ENCODE peak calls at places on chromosomes 13 and 19, in five cellular contexts. One of them, this sample, is unnamed.

GRCh38 chr13:66714795-66715194 is 515.3 kb downstream of the PCDH9 start:
- DNase-seq in body of pancreas: no peak
- DNase-seq in prostate gland: no peak
- DNase-seq in HCT116: no peak
- DNase-seq in IMR-90: no peak
- DNase-seq in this sample: no peak

GRCh38 chr19:20662421-20663105 is 1.2 kb upstream of the ZNF626 start:
- DNase-seq in body of pancreas: no peak
- DNase-seq in prostate gland: no peak
- DNase-seq in HCT116: no peak
- DNase-seq in IMR-90: no peak
- DNase-seq in this sample: no peak

GRCh38 chr13:99656092-99656745 is 154.9 kb downstream of the TM9SF2 start:
- DNase-seq in body of pancreas: peak
- DNase-seq in prostate gland: peak
- DNase-seq in HCT116: peak
- DNase-seq in IMR-90: peak
- DNase-seq in this sample: peak

GRCh38 chr19:11088508-11089253 is 582 bp upstream of the LDLR start:
- DNase-seq in body of pancreas: no peak
- DNase-seq in prostate gland: no peak
- DNase-seq in HCT116: no peak
- DNase-seq in IMR-90: no peak
- DNase-seq in this sample: no peak

GRCh38 chr13:94778986-94779385 is 66.6 kb upstream of the SOX21 start:
- DNase-seq in body of pancreas: no peak
- DNase-seq in prostate gland: no peak
- DNase-seq in HCT116: no peak
- DNase-seq in IMR-90: no peak
- DNase-seq in this sample: no peak

GRCh38 chr19:6709549-6709948 is 10.9 kb downstream of the C3 start:
- DNase-seq in body of pancreas: no peak
- DNase-seq in prostate gland: no peak
- DNase-seq in HCT116: no peak
- DNase-seq in IMR-90: no peak
- DNase-seq in this sample: no peak

GRCh38 chr19:46486358-46486757 is 9.3 kb downstream of the PNMA8B start:
- DNase-seq in body of pancreas: no peak
- DNase-seq in prostate gland: no peak
- DNase-seq in HCT116: no peak
- DNase-seq in IMR-90: no peak
- DNase-seq in this sample: no peak

GRCh38 chr19:19276851-19277250 is 3.8 kb upstream of the TM6SF2 start:
- DNase-seq in body of pancreas: no peak
- DNase-seq in prostate gland: no peak
- DNase-seq in HCT116: no peak
- DNase-seq in IMR-90: no peak
- DNase-seq in this sample: no peak

GRCh38 chr13:38657191-38657590 is 29.7 kb upstream of the FREM2 start:
- DNase-seq in body of pancreas: no peak
- DNase-seq in prostate gland: no peak
- DNase-seq in HCT116: no peak
- DNase-seq in IMR-90: peak
- DNase-seq in this sample: no peak

GRCh38 chr13:85500716-85501256 is 298.4 kb downstream of the SLITRK6 start:
- DNase-seq in body of pancreas: no peak
- DNase-seq in prostate gland: no peak
- DNase-seq in HCT116: no peak
- DNase-seq in IMR-90: no peak
- DNase-seq in this sample: no peak

GRCh38 chr13:51584731-51585191 is 499 bp downstream of the WDFY2 start:
- DNase-seq in body of pancreas: peak
- DNase-seq in prostate gland: peak
- DNase-seq in HCT116: peak
- DNase-seq in IMR-90: peak
- DNase-seq in this sample: peak

GRCh38 chr19:18340237-18340989 is at the start of gene PGPEP1:
- DNase-seq in body of pancreas: peak
- DNase-seq in prostate gland: peak
- DNase-seq in HCT116: no peak
- DNase-seq in IMR-90: peak
- DNase-seq in this sample: peak

GRCh38 chr19:11624064-11624463 is 26.8 kb downstream of the ZNF627 start:
- DNase-seq in body of pancreas: peak
- DNase-seq in prostate gland: no peak
- DNase-seq in HCT116: no peak
- DNase-seq in IMR-90: peak
- DNase-seq in this sample: no peak

GRCh38 chr19:51548213-51548651 is 16.8 kb upstream of the SIGLEC6 start:
- DNase-seq in body of pancreas: no peak
- DNase-seq in prostate gland: no peak
- DNase-seq in HCT116: no peak
- DNase-seq in IMR-90: no peak
- DNase-seq in this sample: peak

GRCh38 chr13:113947321-113948033 is 26.4 kb downstream of the C13orf46 start:
- DNase-seq in body of pancreas: peak
- DNase-seq in prostate gland: peak
- DNase-seq in HCT116: peak
- DNase-seq in IMR-90: peak
- DNase-seq in this sample: peak

GRCh38 chr13:98173431-98173921 is 3.6 kb downstream of the RNF113B start:
- DNase-seq in body of pancreas: peak
- DNase-seq in prostate gland: peak
- DNase-seq in HCT116: peak
- DNase-seq in IMR-90: peak
- DNase-seq in this sample: no peak

GRCh38 chr13:40402931-40403412 is 263.5 kb downstream of the FOXO1 start:
- DNase-seq in body of pancreas: no peak
- DNase-seq in prostate gland: no peak
- DNase-seq in HCT116: no peak
- DNase-seq in IMR-90: peak
- DNase-seq in this sample: no peak

GRCh38 chr19:34972163-34972705 is 8.2 kb upstream of the ZNF792 start:
- DNase-seq in body of pancreas: no peak
- DNase-seq in prostate gland: no peak
- DNase-seq in HCT116: no peak
- DNase-seq in IMR-90: no peak
- DNase-seq in this sample: no peak

GRCh38 chr13:60448907-60449510 is 52.0 kb downstream of the TDRD3 start:
- DNase-seq in body of pancreas: peak
- DNase-seq in prostate gland: no peak
- DNase-seq in HCT116: peak
- DNase-seq in IMR-90: peak
- DNase-seq in this sample: peak

GRCh38 chr13:45162194-45162593 is 38.7 kb downstream of the KCTD4 start:
- DNase-seq in body of pancreas: no peak
- DNase-seq in prostate gland: no peak
- DNase-seq in HCT116: no peak
- DNase-seq in IMR-90: peak
- DNase-seq in this sample: no peak

GRCh38 chr13:105642511-105642958 is 892.9 kb downstream of the EFNB2 start:
- DNase-seq in body of pancreas: no peak
- DNase-seq in prostate gland: no peak
- DNase-seq in HCT116: no peak
- DNase-seq in IMR-90: peak
- DNase-seq in this sample: no peak

GRCh38 chr13:83121904-83122303 is 760.4 kb downstream of the SLITRK1 start:
- DNase-seq in body of pancreas: no peak
- DNase-seq in prostate gland: no peak
- DNase-seq in HCT116: no peak
- DNase-seq in IMR-90: peak
- DNase-seq in this sample: no peak

GRCh38 chr19:38710928-38711725 is 33.1 kb downstream of the CAPN12 start:
- DNase-seq in body of pancreas: no peak
- DNase-seq in prostate gland: peak
- DNase-seq in HCT116: no peak
- DNase-seq in IMR-90: no peak
- DNase-seq in this sample: no peak

GRCh38 chr19:10747271-10747670 is 29.4 kb downstream of the DNM2 start:
- DNase-seq in body of pancreas: no peak
- DNase-seq in prostate gland: no peak
- DNase-seq in HCT116: no peak
- DNase-seq in IMR-90: no peak
- DNase-seq in this sample: no peak

GRCh38 chr13:35675651-35676050 is 199.2 kb upstream of the MAB21L1 start:
- DNase-seq in body of pancreas: no peak
- DNase-seq in prostate gland: no peak
- DNase-seq in HCT116: no peak
- DNase-seq in IMR-90: no peak
- DNase-seq in this sample: no peak

GRCh38 chr13:43300817-43301216 is 277.4 kb downstream of the DNAJC15 start:
- DNase-seq in body of pancreas: no peak
- DNase-seq in prostate gland: no peak
- DNase-seq in HCT116: no peak
- DNase-seq in IMR-90: peak
- DNase-seq in this sample: no peak

GRCh38 chr19:16367269-16367683 is 42.6 kb downstream of the KLF2 start:
- DNase-seq in body of pancreas: no peak
- DNase-seq in prostate gland: no peak
- DNase-seq in HCT116: no peak
- DNase-seq in IMR-90: no peak
- DNase-seq in this sample: no peak

GRCh38 chr19:11587973-11588631 is 9.2 kb upstream of the ZNF627 start:
- DNase-seq in body of pancreas: peak
- DNase-seq in prostate gland: no peak
- DNase-seq in HCT116: no peak
- DNase-seq in IMR-90: no peak
- DNase-seq in this sample: peak

GRCh38 chr19:18649371-18650047 is 12.7 kb downstream of the KLHL26 start:
- DNase-seq in body of pancreas: peak
- DNase-seq in prostate gland: no peak
- DNase-seq in HCT116: no peak
- DNase-seq in IMR-90: peak
- DNase-seq in this sample: no peak

GRCh38 chr19:33236696-33237390 is 11.2 kb upstream of the SLC7A10 start:
- DNase-seq in body of pancreas: no peak
- DNase-seq in prostate gland: no peak
- DNase-seq in HCT116: no peak
- DNase-seq in IMR-90: no peak
- DNase-seq in this sample: no peak

DNA sequence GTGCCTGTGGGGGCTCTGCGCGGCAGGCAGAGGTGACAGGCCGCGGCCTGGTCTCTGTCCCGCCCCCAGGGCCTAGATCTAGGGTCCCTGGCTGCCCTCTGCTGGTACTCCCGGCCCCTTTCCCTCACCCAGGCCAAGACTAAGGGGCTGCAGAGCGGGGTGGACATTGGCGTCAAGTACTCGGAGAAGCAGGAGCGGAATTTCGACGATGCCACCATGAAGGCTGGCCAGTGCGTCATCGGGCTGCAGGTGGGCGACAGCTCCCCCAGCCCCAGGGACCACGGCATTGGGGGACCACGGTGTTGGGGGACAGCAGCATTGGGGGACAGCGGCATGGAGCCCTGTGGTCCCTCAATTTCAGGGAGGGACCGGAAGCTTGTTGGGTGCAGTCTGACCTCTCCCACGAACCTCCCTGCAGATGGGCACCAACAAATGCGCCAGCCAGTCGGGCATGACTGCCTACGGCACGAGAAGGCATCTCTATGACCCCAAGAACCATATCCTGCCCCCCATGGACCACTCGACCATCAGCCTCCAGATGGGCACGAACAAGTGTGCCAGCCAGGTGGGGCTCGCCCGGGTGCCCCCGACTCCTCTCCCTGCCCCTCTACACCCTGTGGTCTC is 3.8 kb upstream of the ABCA7 start:
- DNase-seq in body of pancreas: no peak
- DNase-seq in prostate gland: no peak
- DNase-seq in HCT116: no peak
- DNase-seq in IMR-90: no peak
- DNase-seq in this sample: no peak
- TF ChIP-seq POLR2A in body of pancreas: no peak
- TF ChIP-seq POLR2A in prostate gland: no peak
- TF ChIP-seq POLR2A in HCT116: no peak
- TF ChIP-seq POLR2A in IMR-90: peak
- TF ChIP-seq POLR2A in this sample: no peak

GRCh38 chr19:45090598-45090997 is 2.4 kb upstream of the PPP1R37 start:
- DNase-seq in body of pancreas: no peak
- DNase-seq in prostate gland: no peak
- DNase-seq in HCT116: no peak
- DNase-seq in IMR-90: no peak
- DNase-seq in this sample: no peak

GRCh38 chr19:45092747-45093678 is at the start of gene PPP1R37:
- DNase-seq in body of pancreas: peak
- DNase-seq in prostate gland: peak
- DNase-seq in HCT116: peak
- DNase-seq in IMR-90: peak
- DNase-seq in this sample: peak

GRCh38 chr19:45090034-45090433 is 2.9 kb upstream of the PPP1R37 start:
- DNase-seq in body of pancreas: no peak
- DNase-seq in prostate gland: no peak
- DNase-seq in HCT116: no peak
- DNase-seq in IMR-90: no peak
- DNase-seq in this sample: no peak

GRCh38 chr19:45094158-45094557 is 1.2 kb downstream of the PPP1R37 start:
- DNase-seq in body of pancreas: no peak
- DNase-seq in prostate gland: no peak
- DNase-seq in HCT116: no peak
- DNase-seq in IMR-90: no peak
- DNase-seq in this sample: no peak

GRCh38 chr19:45091031-45091918 is 1.7 kb upstream of the PPP1R37 start:
- DNase-seq in body of pancreas: peak
- DNase-seq in prostate gland: peak
- DNase-seq in HCT116: peak
- DNase-seq in IMR-90: peak
- DNase-seq in this sample: peak
- TF ChIP-seq POLR2A in body of pancreas: no peak
- TF ChIP-seq POLR2A in prostate gland: peak
- TF ChIP-seq POLR2A in HCT116: no peak
- TF ChIP-seq POLR2A in IMR-90: no peak
- TF ChIP-seq POLR2A in this sample: peak

GRCh38 chr19:3969435-3970312 is 1.2 kb downstream of the DAPK3 start:
- DNase-seq in body of pancreas: no peak
- DNase-seq in prostate gland: no peak
- DNase-seq in HCT116: no peak
- DNase-seq in IMR-90: peak
- DNase-seq in this sample: no peak

GRCh38 chr19:3963458-3964255 is 7.2 kb downstream of the DAPK3 start:
- DNase-seq in body of pancreas: no peak
- DNase-seq in prostate gland: no peak
- DNase-seq in HCT116: no peak
- DNase-seq in IMR-90: no peak
- DNase-seq in this sample: no peak

GRCh38 chr19:3964256-3965194 is 6.4 kb downstream of the DAPK3 start:
- DNase-seq in body of pancreas: no peak
- DNase-seq in prostate gland: no peak
- DNase-seq in HCT116: no peak
- DNase-seq in IMR-90: no peak
- DNase-seq in this sample: no peak

GRCh38 chr19:3968556-3969434 is 2.1 kb downstream of the DAPK3 start:
- DNase-seq in body of pancreas: peak
- DNase-seq in prostate gland: peak
- DNase-seq in HCT116: peak
- DNase-seq in IMR-90: peak
- DNase-seq in this sample: peak

GRCh38 chr19:3966051-3967017 is 4.6 kb downstream of the DAPK3 start:
- DNase-seq in body of pancreas: peak
- DNase-seq in prostate gland: no peak
- DNase-seq in HCT116: no peak
- DNase-seq in IMR-90: no peak
- DNase-seq in this sample: no peak
- TF ChIP-seq POLR2A in body of pancreas: no peak
- TF ChIP-seq POLR2A in prostate gland: no peak
- TF ChIP-seq POLR2A in HCT116: no peak
- TF ChIP-seq POLR2A in IMR-90: no peak
- TF ChIP-seq POLR2A in this sample: no peak

GRCh38 chr13:49214917-49215376 is 5.2 kb upstream of the MLNR start:
- DNase-seq in body of pancreas: peak
- DNase-seq in prostate gland: peak
- DNase-seq in HCT116: peak
- DNase-seq in IMR-90: peak
- DNase-seq in this sample: no peak
- TF ChIP-seq POLR2A in body of pancreas: no peak
- TF ChIP-seq POLR2A in prostate gland: no peak
- TF ChIP-seq POLR2A in HCT116: no peak
- TF ChIP-seq POLR2A in IMR-90: no peak
- TF ChIP-seq POLR2A in this sample: no peak

This sample was measured in erythroblast.